ENCODE peak calls at places on chromosomes 1 and 21, in four cellular contexts. E is WERI-Rb-1, P is coronary artery, C is MM.1S. V is an unnamed sample.

GRCh38 chr1:170445096-170445495 is 86.9 kb upstream of the GORAB start:
- DNase-seq in C (no peak), E (no peak), P (no peak), V (peak; percentile 77)

GRCh38 chr21:32702702-32703101 is 25.1 kb downstream of the SYNJ1 start:
- DNase-seq in E (no peak), C (no peak), P (no peak), V (peak; percentile 26)

GRCh38 chr1:47751188-47751587 is 246.0 kb downstream of the TRABD2B start:
- DNase-seq in E (no peak), P (no peak), C (no peak), V (no peak)

GRCh38 chr21:29975776-29976175 is 36.0 kb upstream of the GRIK1 start:
- DNase-seq in C (no peak), E (no peak), P (no peak), V (no peak)

GRCh38 chr1:236334893-236335545 is 53.3 kb upstream of the ERO1B start:
- DNase-seq in E (no peak), P (no peak), C (no peak), V (no peak)

GRCh38 chr1:184882649-184883303 is 91.5 kb downstream of the NIBAN1 start:
- DNase-seq in C (no peak), E (no peak), P (peak; percentile 89), V (no peak)

GRCh38 chr21:45465611-45466329 is 60.8 kb downstream of the COL18A1 start:
- DNase-seq in C (no peak), E (no peak), P (no peak), V (no peak)

GRCh38 chr1:229535226-229535625 is 23.3 kb downstream of the ABCB10 start:
- DNase-seq in C (no peak), E (no peak), P (no peak), V (peak; percentile 14)

GRCh38 chr1:11178021-11179015 is 10.8 kb upstream of the ANGPTL7 start:
- DNase-seq in P (no peak), E (no peak), C (no peak), V (no peak)

GRCh38 chr21:30714436-30714835 is 4.1 kb downstream of the KRTAP21-3 start:
- DNase-seq in P (no peak), E (no peak), C (no peak), V (no peak)

GRCh38 chr1:24704411-24705259 is 40.6 kb upstream of the CLIC4 start:
- DNase-seq in E (peak; percentile 20), C (no peak), P (no peak), V (peak; percentile 68)

GRCh38 chr21:41230530-41230929 is 62.6 kb downstream of the BACE2 start:
- DNase-seq in P (no peak), E (no peak), C (no peak), V (no peak)

GRCh38 chr1:84724128-84724860 is 34.0 kb upstream of the SSX2IP start:
- DNase-seq in C (no peak), E (peak; percentile 25), P (no peak), V (no peak)

GRCh38 chr1:90204036-90204594 is 209.2 kb downstream of the ZNF326 start:
- DNase-seq in E (peak; percentile 10), P (no peak), C (peak; percentile 51), V (no peak)

GRCh38 chr1:168341576-168341975 is 60.9 kb downstream of the TBX19 start:
- DNase-seq in C (peak; percentile 36), E (no peak), P (no peak), V (peak; percentile 39)

GRCh38 chr1:147598631-147599361 is 57.5 kb downstream of the BCL9 start:
- DNase-seq in E (peak; percentile 84), P (peak; percentile 84), C (peak; percentile 31), V (peak; percentile 8)

GRCh38 chr1:242011879-242012674 is 13.2 kb upstream of the MAP1LC3C start:
- DNase-seq in C (no peak), P (no peak), E (peak; percentile 43), V (peak; percentile 26)

GRCh38 chr1:201383647-201384405 is 6.3 kb upstream of the TNNT2 start:
- DNase-seq in P (no peak), C (no peak), E (no peak), V (peak; percentile 86)

GRCh38 chr1:9852410-9853301 is 28.9 kb upstream of the CLSTN1 start:
- DNase-seq in E (peak; percentile 84), P (no peak), C (no peak), V (peak; percentile 55)

GRCh38 chr1:37601441-37601840 is 5.7 kb upstream of the GNL2 start:
- DNase-seq in C (no peak), P (no peak), E (no peak), V (no peak)

GRCh38 chr21:42219606-42220137 is 732 bp downstream of the ABCG1 start:
- DNase-seq in C (peak; percentile 5), P (no peak), E (peak; percentile 35), V (no peak)

GRCh38 chr1:167229719-167230385 is 9.2 kb downstream of the POU2F1 start:
- DNase-seq in C (no peak), P (no peak), E (no peak), V (no peak)

GRCh38 chr1:98210064-98210463 is 289.2 kb upstream of the DPYD start:
- DNase-seq in P (no peak), E (no peak), C (no peak), V (peak; percentile 89)

GRCh38 chr1:164667600-164667999 is 108.6 kb downstream of the PBX1 start:
- DNase-seq in P (no peak), E (no peak), C (peak; percentile 90), V (no peak)

GRCh38 chr1:53737648-53738204 is 1.2 kb downstream of the GLIS1 start:
- DNase-seq in E (no peak), C (no peak), P (no peak), V (no peak)

GRCh38 chr1:175717610-175718195 is 25.7 kb downstream of the TNR start:
- DNase-seq in P (no peak), E (no peak), C (no peak), V (no peak)

GRCh38 chr1:30816211-30817082 is 58.9 kb upstream of the LAPTM5 start:
- DNase-seq in C (no peak), E (peak; percentile 93), P (no peak), V (peak; percentile 96)

GRCh38 chr1:247343801-247344200 is 12.1 kb upstream of the ZNF496 start:
- DNase-seq in E (no peak), P (no peak), C (no peak), V (no peak)
- TF ChIP-seq CTCF in E (no peak), P (no peak), C (no peak), V (no peak)

DNA sequence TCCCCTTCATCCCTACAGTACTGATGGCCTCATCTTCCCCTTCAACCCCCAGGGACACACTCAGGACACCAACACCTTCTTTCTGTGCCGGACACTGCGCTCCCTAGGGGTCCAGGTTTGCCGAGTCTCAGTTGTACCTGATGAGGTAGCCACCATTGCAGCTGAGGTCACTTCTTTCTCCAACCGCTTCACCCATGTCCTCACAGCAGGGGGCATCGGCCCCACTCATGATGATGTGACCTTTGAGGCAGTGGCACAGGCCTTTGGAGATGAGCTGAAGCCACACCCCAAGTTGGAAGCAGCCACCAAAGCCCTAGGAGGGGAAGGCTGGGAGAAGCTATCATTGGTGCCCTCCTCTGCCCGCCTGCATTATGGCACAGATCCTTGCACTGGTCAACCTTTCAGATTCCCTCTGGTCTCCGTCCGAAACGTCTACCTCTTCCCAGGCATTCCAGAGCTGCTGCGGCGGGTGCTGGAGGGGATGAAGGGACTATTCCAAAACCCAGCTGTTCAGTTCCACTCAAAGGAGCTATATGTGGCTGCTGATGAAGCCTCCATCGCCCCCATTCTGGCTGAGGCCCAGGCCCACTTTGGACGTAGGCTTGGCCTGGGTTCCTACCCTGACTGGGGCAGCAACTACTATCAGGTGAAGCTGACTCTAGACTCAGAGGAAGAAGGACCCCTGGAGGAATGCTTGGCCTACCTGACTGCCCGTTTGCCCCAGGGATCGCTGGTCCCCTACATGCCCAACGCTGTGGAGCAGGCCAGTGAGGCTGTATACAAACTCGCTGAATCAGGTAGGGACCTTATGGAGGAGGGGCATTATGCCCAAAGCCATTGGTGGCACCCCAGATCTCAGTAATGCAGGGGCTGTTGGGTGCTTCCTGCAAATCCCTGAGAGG is 5.1 kb upstream of the LENEP start:
- DNase-seq in P (no peak), C (peak; percentile 15), E (peak; percentile 65), V (no peak)
- TF ChIP-seq CTCF in P (no peak), C (peak; percentile 30), E (peak; percentile 68), V (peak; percentile 30)

DNA sequence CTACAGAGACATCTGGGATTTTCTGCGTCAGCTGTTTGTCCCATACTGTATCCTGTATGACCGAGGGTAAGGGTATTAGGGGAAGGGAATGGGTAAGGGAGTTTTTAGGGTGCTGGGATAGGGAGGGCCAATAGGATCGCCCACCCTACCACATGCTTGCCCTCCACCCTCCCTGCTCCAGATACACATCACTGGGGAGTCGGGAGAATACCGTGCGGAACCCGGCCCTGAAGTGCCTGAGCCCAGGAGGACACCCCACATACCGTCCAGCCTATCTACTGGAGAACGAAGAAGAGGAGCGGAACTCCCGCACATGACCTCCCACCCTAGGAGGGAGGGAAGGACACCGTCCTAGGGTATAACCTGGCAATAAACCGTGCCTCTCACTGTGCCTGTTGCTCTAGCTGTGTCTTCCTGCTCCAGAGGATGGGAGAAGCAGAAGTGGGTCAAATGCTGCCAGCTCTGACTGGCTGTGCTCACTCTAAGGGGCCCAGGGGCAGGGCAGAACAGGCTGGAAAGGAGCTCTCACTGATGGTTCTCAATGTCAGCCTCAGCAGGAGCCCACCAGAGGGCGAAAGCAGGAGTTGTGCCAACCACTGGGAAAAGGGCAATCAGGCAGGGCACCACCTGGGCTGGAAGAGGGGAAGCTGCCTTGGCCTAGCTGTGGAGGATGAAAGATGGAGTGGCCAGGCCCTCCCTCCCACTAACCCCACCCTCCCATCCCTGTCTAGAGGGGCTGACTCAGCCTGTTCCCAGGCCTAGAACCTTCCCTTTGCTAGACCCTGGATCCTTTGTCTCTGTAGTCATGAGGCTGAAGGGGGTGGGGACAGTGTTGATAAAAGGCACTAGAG is 440 bp upstream of the LENEP start:
- DNase-seq in P (no peak), C (peak; percentile 19), E (peak; percentile 53), V (peak; percentile 18)
- TF ChIP-seq CTCF in P (no peak), C (peak; percentile 22), E (peak; percentile 66), V (peak; percentile 56)

GRCh38 chr1:233478611-233479010 is 135.3 kb upstream of the KCNK1 start:
- DNase-seq in P (no peak), E (no peak), C (no peak), V (no peak)

GRCh38 chr1:233480198-233480597 is 133.7 kb upstream of the KCNK1 start:
- DNase-seq in E (no peak), P (no peak), C (no peak), V (no peak)

GRCh38 chr1:233482388-233482787 is 131.5 kb upstream of the KCNK1 start:
- DNase-seq in P (no peak), C (no peak), E (no peak), V (no peak)

GRCh38 chr1:233477359-233477758 is 136.5 kb upstream of the KCNK1 start:
- DNase-seq in E (no peak), C (no peak), P (no peak), V (no peak)

DNA sequence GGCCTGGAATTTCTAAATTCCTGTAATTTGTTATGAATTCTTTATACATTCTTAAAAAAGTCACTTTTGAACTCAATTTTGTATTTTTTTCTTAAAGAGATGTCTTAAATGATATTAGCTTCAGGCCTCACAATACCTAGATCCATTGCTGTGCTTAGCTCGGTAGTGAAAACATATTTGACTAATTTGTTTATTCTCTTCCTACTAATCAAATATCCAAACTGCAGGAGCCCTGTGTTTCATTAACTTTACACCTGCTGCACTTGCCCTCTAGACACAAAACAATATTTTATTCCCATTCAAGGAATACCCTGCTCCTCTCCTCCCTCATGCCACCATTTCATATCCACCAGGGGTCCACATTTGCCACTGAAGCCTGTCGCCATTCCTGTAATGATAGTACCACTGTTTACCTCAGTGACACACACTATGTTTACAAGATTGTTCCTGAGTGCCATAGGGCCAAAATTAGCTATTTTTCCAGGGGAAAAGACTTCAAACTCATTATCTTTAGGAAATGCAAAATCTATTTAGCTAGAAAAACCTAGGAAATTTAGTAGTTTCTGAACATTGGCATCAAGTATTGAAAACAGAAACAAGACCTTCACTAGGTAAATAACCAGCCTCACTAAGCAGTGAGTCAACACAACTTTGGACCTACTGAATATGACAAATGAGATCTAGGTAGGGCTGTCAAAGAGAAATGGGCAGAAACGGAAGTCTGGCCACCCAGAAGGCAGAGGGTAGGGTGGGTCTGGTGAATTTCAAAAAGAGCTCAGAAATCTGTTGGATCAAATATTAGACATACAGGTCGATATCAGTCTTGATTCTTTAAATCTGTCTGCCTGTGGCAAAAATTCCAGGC is 134.6 kb upstream of the KCNK1 start:
- DNase-seq in E (no peak), P (no peak), C (no peak), V (no peak)
- TF ChIP-seq CTCF in E (no peak), P (no peak), C (no peak), V (no peak)

V was measured in HFFc6.